ENCODE peak calls at places on chromosome 6, in four cellular contexts. I, E, U and C are unnamed samples. For H3K36me3, the result is how much of the 10 kb centered on the place peaks cover.

GRCh38 chr6:94859924-94860323 is 717.4 kb upstream of the MANEA start:
- DNase-seq in I (no peak), E (no peak), U (no peak), C (no peak)

GRCh38 chr6:129575378-129576118 is 134.4 kb downstream of the ARHGAP18 start:
- DNase-seq in I (no peak), E (peak), U (no peak), C (no peak)

GRCh38 chr6:33313105-33313708 is 671 bp downstream of the TAPBP start:
- DNase-seq in I (peak), E (no peak), U (no peak), C (peak)

GRCh38 chr6:8507286-8507685 is 71.9 kb upstream of the SLC35B3 start:
- DNase-seq in I (no peak), E (no peak), U (no peak), C (no peak)

GRCh38 chr6:111660531-111660930 is 54.9 kb upstream of the TRAF3IP2 start:
- DNase-seq in I (no peak), E (no peak), U (no peak), C (no peak)

GRCh38 chr6:153051801-153052200 is 49.3 kb upstream of the MTRF1L start:
- DNase-seq in I (no peak), E (no peak), U (no peak), C (no peak)

GRCh38 chr6:134063966-134064445 is 11.6 kb upstream of the SLC2A12 start:
- DNase-seq in I (peak), E (peak), U (peak), C (peak)

GRCh38 chr6:151661928-151662327 is 145.6 kb upstream of the ESR1 start:
- DNase-seq in I (no peak), E (peak), U (no peak), C (no peak)

GRCh38 chr6:169654590-169655391 is 47.0 kb downstream of the WDR27 start:
- DNase-seq in I (peak), E (peak), U (peak), C (peak)

GRCh38 chr6:169659820-169660610 is 41.8 kb downstream of the WDR27 start:
- DNase-seq in I (no peak), E (no peak), U (no peak), C (no peak)

GRCh38 chr6:169653691-169654090 is 48.1 kb downstream of the WDR27 start:
- DNase-seq in I (no peak), E (no peak), U (no peak), C (no peak)

GRCh38 chr6:169652896-169653295 is 48.9 kb downstream of the WDR27 start:
- DNase-seq in I (no peak), E (no peak), U (no peak), C (no peak)

DNA sequence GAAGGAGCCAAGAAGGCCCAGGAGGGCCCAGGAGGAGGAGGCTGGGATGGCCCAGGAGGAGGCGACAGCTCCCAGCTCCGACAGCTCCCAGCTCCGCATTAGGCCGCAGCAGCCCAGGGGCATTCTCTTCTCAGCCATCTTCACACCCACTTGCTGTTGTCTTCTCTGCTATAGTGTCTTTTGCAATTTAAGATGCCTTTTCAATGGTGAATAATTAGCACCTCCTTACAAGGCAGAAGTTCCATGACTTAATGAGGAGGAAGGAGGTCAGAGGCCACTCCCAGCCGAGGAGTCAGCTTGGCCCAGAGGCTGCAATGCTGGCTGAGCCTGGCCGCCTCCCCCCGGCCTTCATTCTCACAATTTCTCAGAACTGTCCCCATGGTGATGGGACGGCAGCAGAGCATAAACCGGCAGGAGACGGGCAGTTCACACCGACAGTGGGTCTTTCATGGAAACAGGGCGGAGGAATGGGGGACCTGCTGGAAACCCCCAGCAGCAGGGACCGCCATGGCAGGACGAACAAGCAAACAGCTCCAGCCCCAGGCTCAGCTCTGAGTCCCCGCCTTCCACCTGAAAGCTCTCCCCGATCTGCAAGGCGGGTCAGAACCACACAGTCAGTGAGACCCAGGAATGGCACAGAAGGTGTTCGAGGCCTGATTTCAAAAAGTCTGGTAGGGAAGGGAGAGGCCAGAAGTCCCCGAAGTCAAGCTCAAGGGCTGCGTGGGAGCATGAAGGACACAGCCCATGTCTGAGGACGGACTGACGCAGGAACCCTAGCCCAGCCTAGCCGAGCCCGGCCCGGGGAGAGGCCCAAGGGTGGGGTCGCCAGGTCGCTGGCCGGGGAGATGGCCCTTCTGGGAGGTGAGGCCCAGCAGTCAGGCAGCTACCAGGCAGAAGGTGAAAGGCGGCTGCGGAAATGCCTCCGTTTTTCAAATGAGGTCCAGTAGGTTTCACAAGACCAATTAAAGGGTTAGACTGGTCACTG is 44.9 kb downstream of the WDR27 start:
- DNase-seq in I (no peak), E (no peak), U (no peak), C (no peak)
- H3K36me3 ChIP-seq in I (under half), E (under half), U (under half), C (under half)

DNA sequence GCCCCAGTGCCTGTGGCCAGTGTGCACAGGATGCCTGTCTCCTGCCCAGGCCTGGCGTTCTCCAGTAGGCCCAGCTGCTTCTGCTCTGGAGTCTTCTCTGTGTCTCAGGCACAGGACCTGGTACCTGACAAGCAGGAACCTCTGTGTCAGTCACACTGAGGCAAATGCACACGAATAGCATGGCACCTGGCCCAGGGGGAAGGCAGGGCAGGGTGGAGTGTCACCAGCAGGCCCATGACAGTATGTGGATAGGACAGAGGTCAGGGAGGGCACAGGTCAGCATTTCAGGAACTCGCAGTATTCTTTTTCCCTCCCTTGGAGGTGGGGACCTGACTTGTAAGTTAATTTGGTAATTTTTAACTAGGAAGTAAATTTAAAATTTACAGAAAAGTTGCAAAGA is 5.6 kb downstream of the PSMG4 start:
- DNase-seq in I (no peak), E (no peak), U (no peak), C (no peak)
- H3K36me3 ChIP-seq in I (under half), E (under half), U (under half), C (under half)

GRCh38 chr6:158340252-158340651 is 28.0 kb downstream of the TULP4 start:
- DNase-seq in I (no peak), E (no peak), U (no peak), C (no peak)
- H3K36me3 ChIP-seq in I (under half), E (under half), U (under half), C (under half)

GRCh38 chr6:82890240-82890639 is 175.4 kb downstream of the UBE3D start:
- DNase-seq in I (no peak), E (no peak), U (no peak), C (no peak)

GRCh38 chr6:82889117-82889516 is 176.5 kb downstream of the UBE3D start:
- DNase-seq in I (no peak), E (no peak), U (no peak), C (no peak)

GRCh38 chr6:82893889-82894652 is 171.6 kb downstream of the UBE3D start:
- DNase-seq in I (no peak), E (no peak), U (no peak), C (no peak)

GRCh38 chr6:82894653-82895259 is 170.9 kb downstream of the UBE3D start:
- DNase-seq in I (no peak), E (no peak), U (no peak), C (no peak)
- H3K36me3 ChIP-seq in I (under half), E (under half), U (under half), C (under half)

DNA sequence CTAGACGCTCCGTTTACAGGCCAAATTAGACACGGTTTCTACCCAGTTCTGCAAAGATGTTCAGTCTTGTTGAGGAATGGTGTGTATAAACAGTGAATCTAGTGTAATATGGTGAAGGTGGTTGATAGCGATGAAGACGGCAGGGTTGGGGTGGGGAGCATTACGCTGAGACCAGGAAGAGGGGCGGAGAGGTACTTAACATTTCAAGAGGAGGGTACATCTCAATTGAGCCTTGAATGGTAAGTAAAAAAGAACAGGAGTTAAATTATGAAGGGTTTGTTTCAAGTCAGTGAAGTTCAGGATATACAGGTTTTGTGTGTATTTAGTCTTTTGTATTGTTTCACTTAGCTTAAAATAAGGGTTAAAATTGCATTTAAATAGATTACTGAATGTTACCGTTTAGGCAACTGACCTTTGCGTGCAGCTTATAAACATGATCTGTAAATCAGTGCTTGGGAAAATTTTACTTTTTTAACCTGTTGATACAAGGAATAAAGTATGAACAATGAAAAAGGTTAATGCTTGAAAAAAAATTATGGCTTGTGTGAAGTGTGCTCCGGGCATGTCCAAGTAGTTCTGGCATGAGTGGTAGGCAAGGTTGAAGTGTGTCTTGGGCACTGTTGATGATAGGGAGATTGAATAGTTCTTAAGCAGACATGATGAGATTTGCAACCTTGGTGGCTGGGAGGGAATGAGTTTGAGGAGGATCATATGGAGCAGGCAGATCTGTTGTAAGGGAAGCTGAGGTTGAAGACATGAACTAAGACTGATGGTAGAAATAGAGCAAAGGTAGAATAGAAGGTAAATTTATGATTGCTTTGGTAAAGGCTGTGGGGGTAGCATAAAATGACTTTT is 841 bp downstream of the POLR1C start:
- DNase-seq in I (no peak), E (no peak), U (no peak), C (no peak)
- H3K36me3 ChIP-seq in I (half or more), E (under half), U (under half), C (under half)

DNA sequence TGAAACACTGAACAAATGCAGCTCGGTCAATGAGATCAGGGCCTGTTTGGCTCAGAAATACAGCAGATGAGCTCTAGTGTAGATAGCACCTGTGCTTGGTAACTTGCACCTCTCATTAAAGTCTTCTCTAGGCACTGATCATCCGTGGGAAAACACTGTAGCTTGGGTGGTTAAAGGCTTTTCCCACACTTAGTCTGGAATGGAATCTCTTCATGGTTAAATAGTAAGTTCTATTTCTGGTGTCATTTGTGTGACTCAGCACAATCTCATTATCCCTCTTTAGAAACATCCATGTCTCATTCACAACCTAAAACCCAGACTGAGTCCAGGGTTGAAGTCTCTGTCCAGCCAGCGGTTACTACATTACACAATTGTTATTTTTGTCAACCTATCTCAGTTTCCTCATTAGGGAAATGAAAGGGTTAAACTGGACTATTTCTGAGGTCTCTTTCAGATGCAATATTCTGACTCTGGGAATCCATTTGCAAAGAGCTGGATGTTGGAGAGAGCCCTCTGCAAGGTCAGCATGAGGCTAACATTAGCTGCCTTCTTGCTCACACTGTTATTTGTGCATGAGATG is 125.0 kb downstream of the ZDHHC14 start:
- DNase-seq in I (no peak), E (no peak), U (no peak), C (no peak)
- H3K36me3 ChIP-seq in I (under half), E (under half), U (under half), C (under half)

DNA sequence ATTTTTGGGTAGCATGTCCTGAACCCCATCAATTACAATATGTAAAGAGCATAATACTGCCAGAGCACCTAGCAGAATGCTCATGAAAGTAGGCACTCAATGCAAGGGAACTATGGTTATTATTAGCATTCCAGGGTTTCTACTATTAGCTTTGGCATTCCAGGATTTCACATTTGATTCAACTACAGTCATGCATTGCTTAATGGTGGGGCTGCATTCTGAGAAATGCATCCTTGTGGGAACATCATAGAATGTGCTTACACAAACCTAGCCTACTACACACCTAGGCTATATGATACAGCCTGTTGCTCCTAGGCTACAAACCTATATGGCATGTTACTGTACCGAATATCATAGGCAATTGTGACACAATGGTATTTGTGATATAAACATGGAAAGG is 247.8 kb downstream of the CD83 start:
- DNase-seq in I (no peak), E (no peak), U (no peak), C (no peak)
- H3K36me3 ChIP-seq in I (under half), E (under half), U (under half), C (under half)

GRCh38 chr6:12017876-12018401 is 5.8 kb downstream of the HIVEP1 start:
- DNase-seq in I (no peak), E (no peak), U (no peak), C (no peak)
- H3K36me3 ChIP-seq in I (under half), E (under half), U (under half), C (under half)

DNA sequence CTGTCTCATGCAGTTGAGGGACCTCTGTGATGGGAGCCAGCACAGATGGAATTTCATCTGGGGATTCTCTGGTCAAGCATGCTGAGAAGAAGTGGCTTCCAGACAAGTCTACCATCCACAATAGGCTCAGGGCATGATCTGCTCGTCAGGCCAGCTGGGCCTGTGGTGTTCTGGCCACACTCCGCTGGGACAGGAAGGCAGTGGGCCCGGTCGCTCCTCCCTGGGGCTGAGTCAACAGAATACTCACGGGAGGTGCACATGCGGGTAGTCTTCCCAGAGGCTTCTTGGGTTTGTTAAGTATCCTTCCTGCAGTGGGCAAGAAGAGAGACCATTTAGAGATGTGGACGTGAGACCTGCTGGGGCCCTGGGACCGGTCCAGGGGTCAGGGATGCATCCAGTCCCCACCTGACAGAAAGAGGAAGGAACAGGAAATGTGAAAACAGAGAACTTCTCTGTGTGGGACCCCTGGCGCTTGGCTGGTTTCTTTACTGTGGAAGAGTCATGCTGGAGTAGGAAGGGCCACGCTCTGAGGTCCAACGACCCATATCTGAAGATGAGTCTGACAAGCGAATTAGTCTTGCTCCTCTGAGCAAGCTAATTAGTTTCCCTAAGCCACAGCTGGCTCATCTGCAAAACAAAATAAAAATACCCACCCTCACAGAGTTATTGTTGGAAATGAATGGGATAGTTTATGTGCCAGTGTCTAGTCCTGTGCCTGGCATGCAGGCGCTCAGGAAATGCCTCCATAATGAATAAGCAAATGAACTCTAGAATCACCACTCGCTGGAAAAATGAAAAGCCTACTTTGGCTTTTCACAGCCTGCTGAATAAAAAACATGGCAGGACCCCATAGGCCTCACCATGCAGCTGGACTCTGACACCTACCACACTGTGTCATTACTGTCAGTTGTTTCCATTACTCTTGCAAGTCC is 67.3 kb downstream of the TRAM2 start:
- DNase-seq in I (no peak), E (no peak), U (no peak), C (no peak)
- H3K36me3 ChIP-seq in I (under half), E (under half), U (under half), C (under half)